ENCODE peak calls at places on chromosomes 13 and 19, in four cellular contexts. G is OCI-LY7, J is mesendoderm, S is GM23338. C is an unnamed sample.
A peak's percentile ranks its signal among the peaks of the same experiment; 100 is the strongest.

GRCh38 chr13:41231025-41231677 is 32.2 kb downstream of the MTRF1 start:
- DNase-seq in G (no peak), J (no peak), S (no peak), C (no peak)

GRCh38 chr13:23794267-23795161 is 94.7 kb downstream of the MIPEP start:
- DNase-seq in G (peak; percentile 32), J (no peak), S (no peak), C (no peak)

GRCh38 chr13:50809133-50810090 is 34.1 kb downstream of the DLEU7 start:
- DNase-seq in G (no peak), J (no peak), S (no peak), C (no peak)

GRCh38 chr13:21957833-21958232 is 287.0 kb downstream of the FGF9 start:
- DNase-seq in G (no peak), J (no peak), S (no peak), C (no peak)

GRCh38 chr13:78015782-78016181 is 97.2 kb upstream of the EDNRB start:
- DNase-seq in G (no peak), J (peak; percentile 16), S (no peak), C (no peak)

GRCh38 chr19:44512326-44513298 is 12.3 kb upstream of the ZNF180 start:
- DNase-seq in G (peak; percentile 31), J (peak; percentile 49), S (peak; percentile 78), C (peak; percentile 79)

GRCh38 chr13:35712907-35713685 is 236.6 kb upstream of the MAB21L1 start:
- DNase-seq in G (no peak), J (peak; percentile 62), S (peak; percentile 29), C (no peak)

GRCh38 chr13:99647593-99647980 is 146.3 kb downstream of the TM9SF2 start:
- DNase-seq in G (no peak), J (no peak), S (no peak), C (no peak)

GRCh38 chr13:26710166-26710565 is 50.4 kb downstream of the GPR12 start:
- DNase-seq in G (no peak), J (peak; percentile 24), S (peak; percentile 51), C (no peak)

GRCh38 chr13:30892966-30893365 is 13.1 kb upstream of the MEDAG start:
- DNase-seq in G (peak; percentile 22), J (peak; percentile 84), S (peak; percentile 87), C (peak; percentile 78)

GRCh38 chr19:46133101-46133627 is 8.7 kb upstream of the IGFL3 start:
- DNase-seq in G (no peak), J (peak; percentile 98), S (peak; percentile 93), C (no peak)

GRCh38 chr19:6947745-6948144 is 60.4 kb downstream of the ADGRE1 start:
- DNase-seq in G (no peak), J (no peak), S (no peak), C (no peak)

GRCh38 chr13:103515410-103515809 is 449.2 kb upstream of the SLC10A2 start:
- DNase-seq in G (no peak), J (no peak), S (no peak), C (no peak)

GRCh38 chr19:45142728-45143115 is 18.1 kb downstream of the NKPD1 start:
- DNase-seq in G (no peak), J (no peak), S (no peak), C (no peak)

GRCh38 chr19:57708641-57709354 is at the start of gene ZNF154:
- DNase-seq in G (no peak), J (peak; percentile 97), S (peak; percentile 99), C (no peak)

GRCh38 chr19:54017266-54017665 is 25.8 kb downstream of the CACNG6 start:
- DNase-seq in G (no peak), J (peak; percentile 70), S (peak; percentile 56), C (no peak)

GRCh38 chr19:1780272-1780957 is 27.1 kb downstream of the ONECUT3 start:
- DNase-seq in G (peak; percentile 24), J (peak; percentile 61), S (no peak), C (peak; percentile 78)

GRCh38 chr19:45152504-45153338 is 8.1 kb downstream of the NKPD1 start:
- DNase-seq in G (no peak), J (peak; percentile 71), S (peak; percentile 87), C (no peak)

GRCh38 chr13:107113387-107113786 is 545.5 kb upstream of the ARGLU1 start:
- DNase-seq in G (no peak), J (no peak), S (no peak), C (no peak)

GRCh38 chr19:52226652-52227051 is 36.8 kb downstream of the PPP2R1A start:
- DNase-seq in G (no peak), J (no peak), S (no peak), C (no peak)

GRCh38 chr19:56110515-56111448 is 10.3 kb downstream of the ZNF787 start:
- DNase-seq in G (no peak), J (no peak), S (no peak), C (no peak)

GRCh38 chr19:16326401-16327130 is 1.9 kb downstream of the KLF2 start:
- DNase-seq in G (peak; percentile 57), J (peak; percentile 54), S (peak; percentile 69), C (peak; percentile 42)

GRCh38 chr19:38304866-38305429 is 897 bp downstream of the C19orf33 start:
- DNase-seq in G (no peak), J (peak; percentile 94), S (peak; percentile 98), C (no peak)

GRCh38 chr13:46339035-46339666 is 47.9 kb downstream of the RUBCNL start:
- DNase-seq in G (no peak), J (no peak), S (no peak), C (no peak)

GRCh38 chr13:49292742-49293498 is 45.2 kb downstream of the CDADC1 start:
- DNase-seq in G (no peak), J (no peak), S (no peak), C (no peak)

GRCh38 chr19:38596057-38596981 is 21.4 kb downstream of the MAP4K1 start:
- DNase-seq in G (no peak), J (peak; percentile 91), S (peak; percentile 98), C (peak; percentile 73)

GRCh38 chr13:112603641-112604220 is 15.8 kb upstream of the TUBGCP3 start:
- DNase-seq in G (no peak), J (no peak), S (no peak), C (no peak)

GRCh38 chr13:21822029-21822428 is 151.2 kb downstream of the FGF9 start:
- DNase-seq in G (no peak), J (no peak), S (no peak), C (no peak)

GRCh38 chr19:10552596-10553053 is 8.9 kb downstream of the ATG4D start:
- DNase-seq in G (peak; percentile 65), J (peak; percentile 79), S (peak; percentile 82), C (peak; percentile 87)

GRCh38 chr19:45569619-45570421 is 14.8 kb downstream of the OPA3 start:
- DNase-seq in G (peak; percentile 71), J (peak; percentile 74), S (peak; percentile 88), C (peak; percentile 89)

GRCh38 chr19:46760363-46760762 is 14.1 kb upstream of the STRN4 start:
- DNase-seq in G (no peak), J (no peak), S (no peak), C (no peak)

DNA sequence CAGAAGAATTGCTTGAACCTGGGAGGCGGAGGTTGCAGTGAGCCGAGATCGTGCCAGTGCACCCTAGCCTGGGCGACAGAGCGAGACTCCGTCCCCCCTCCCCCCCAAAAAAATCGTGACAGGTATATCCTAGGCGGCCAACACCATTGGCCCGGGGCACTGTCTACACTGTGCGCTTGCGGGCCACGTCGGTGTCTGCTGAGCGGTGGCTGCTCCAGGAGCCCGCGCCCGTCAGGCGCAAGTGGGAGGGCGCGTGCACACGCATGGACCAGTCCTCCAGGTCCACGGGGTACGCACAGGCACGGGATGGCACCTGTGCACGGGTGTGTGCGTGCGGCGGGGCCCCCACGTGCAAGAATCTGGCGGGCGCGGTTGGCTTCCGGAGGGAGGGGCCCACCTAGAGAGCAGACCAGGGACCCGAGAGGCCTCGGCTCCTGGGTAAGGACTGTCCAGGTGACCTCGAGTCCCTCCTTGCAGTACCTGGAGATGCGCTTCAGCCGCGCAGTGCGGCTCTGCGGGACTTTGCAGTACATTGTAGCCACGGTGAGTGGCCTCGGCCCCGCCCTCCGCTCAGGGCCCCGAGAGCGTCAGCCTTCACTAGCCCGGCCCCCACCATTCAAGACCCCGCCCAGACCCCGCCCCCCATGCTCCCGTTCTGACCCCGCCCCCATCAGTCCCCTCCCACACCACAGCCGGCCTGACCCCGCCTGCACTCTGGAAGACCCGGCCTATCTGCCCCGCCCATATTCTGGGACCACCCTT is 2.1 kb downstream of the SLC5A5 start:
- DNase-seq in G (peak; percentile 78), J (peak; percentile 84), S (peak; percentile 94), C (peak; percentile 89)
- H3K4me2 ChIP-seq in G (peak overlapping the region; percentile 83), J (peak overlapping the region; percentile 67), S (peak overlapping the region; percentile 90), C (no peak overlapping the region)

DNA sequence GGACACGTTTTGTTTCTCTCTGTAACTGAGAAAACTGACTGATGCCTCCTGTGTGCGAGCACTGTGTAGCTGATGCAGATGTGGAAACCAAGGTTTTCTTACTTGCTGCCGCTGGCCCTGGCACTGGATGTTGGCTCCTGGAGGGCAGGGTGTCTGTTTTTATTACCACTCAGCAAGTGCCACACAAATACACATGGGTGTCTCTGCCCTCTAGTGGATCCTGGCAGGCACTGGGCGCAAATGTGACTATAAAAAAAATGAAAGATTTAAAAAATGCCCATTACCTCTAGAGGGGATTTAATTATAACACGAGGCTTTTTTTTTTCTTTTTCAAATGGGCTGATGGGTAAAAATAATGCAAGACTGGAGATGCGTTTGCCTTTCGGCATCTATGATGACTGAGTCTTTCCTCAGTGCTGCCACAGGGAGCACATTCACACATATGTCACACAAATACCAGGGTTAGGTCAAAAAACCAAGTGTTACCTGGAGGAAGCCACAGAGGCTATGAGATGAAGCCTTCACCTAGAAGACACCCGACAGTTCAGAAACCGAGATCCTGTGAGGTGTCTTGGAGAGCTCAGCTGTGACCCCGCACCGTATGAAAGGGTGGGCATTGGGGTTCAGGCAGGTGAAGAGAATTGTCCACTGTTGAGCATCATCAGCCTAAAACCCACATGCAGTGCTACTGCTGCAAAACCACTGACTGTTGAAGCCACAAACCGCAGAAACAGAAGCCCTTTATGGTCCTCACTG is 25.7 kb downstream of the CHAMP1 start:
- DNase-seq in G (peak; percentile 69), J (no peak), S (peak; percentile 47), C (peak; percentile 85)
- H3K4me2 ChIP-seq in G (peak overlapping the region; percentile 70), J (no peak overlapping the region), S (no peak overlapping the region), C (peak overlapping the region; percentile 49)

GRCh38 chr19:35002037-35002535 is 2.0 kb downstream of the GRAMD1A start:
- DNase-seq in G (no peak), J (no peak), S (no peak), C (no peak)
- H3K4me2 ChIP-seq in G (peak overlapping the region; percentile 95), J (peak overlapping the region; percentile 26), S (peak overlapping the region; percentile 99), C (peak overlapping the region; percentile 69)

DNA sequence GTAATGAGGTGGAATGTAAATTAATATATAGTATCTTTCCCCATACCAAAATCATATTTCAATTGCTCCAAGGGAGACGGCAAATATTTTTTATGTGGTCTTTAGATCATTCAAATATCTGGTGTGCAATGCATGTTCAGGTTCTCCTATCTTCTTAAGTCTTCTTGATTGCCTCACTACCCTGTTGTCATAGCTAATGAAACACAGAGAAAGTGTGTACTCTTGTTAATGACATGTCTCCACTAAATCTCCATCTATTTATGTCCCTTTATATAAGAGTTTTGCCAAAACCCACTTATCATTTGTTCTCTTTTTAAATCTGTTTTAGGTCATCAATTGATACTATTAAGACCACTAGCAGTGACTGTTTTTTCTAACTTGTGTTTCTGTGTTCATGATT is 6.6 kb downstream of the STARD13 start:
- DNase-seq in G (no peak), J (no peak), S (no peak), C (no peak)
- H3K4me2 ChIP-seq in G (no peak overlapping the region), J (no peak overlapping the region), S (no peak overlapping the region), C (no peak overlapping the region)